ENCODE peak calls at places on chromosomes 1 and 21, in eight cellular contexts. D is endothelial cell, X is adrenal gland, W is neural crest cell, I is GM13977, L is fibroblast of mammary gland, C is MCF 10A, G is gastrocnemius medialis. Q is an unnamed sample.
A peak's percentile ranks its signal among the peaks of the same experiment; 100 is the strongest.

GRCh38 chr1:158506369-158506987 is 34.5 kb downstream of the OR10R2 start:
- DNase-seq in D (peak; percentile 74), I (peak; percentile 11), C (peak; percentile 61), G (no peak), W (peak; percentile 33), L (peak; percentile 10), X (peak; percentile 31), Q (peak; percentile 19)

GRCh38 chr1:40979241-40980067 is at the start of gene CTPS1:
- DNase-seq in C (peak; percentile 91), L (peak; percentile 90), I (peak; percentile 100), W (peak; percentile 91), G (peak; percentile 93), D (peak; percentile 94), X (peak; percentile 95), Q (peak; percentile 99)

GRCh38 chr1:21291964-21292363 is 1.7 kb upstream of the ECE1 start:
- DNase-seq in L (no peak), X (no peak), C (no peak), D (no peak), W (no peak), G (no peak), I (no peak), Q (no peak)

GRCh38 chr1:43177691-43178090 is 5.6 kb downstream of the CFAP57 start:
- DNase-seq in D (no peak), G (no peak), X (no peak), I (no peak), W (no peak), L (no peak), C (no peak), Q (no peak)

GRCh38 chr1:45892068-45892785 is 88.8 kb downstream of the MAST2 start:
- DNase-seq in L (peak; percentile 92), C (peak; percentile 91), G (peak; percentile 53), I (no peak), W (no peak), X (peak; percentile 62), D (no peak), Q (no peak)

GRCh38 chr1:167344605-167345385 is 124.1 kb downstream of the POU2F1 start:
- DNase-seq in W (no peak), L (peak; percentile 13), C (peak; percentile 60), D (no peak), I (no peak), X (no peak), G (no peak), Q (no peak)

GRCh38 chr1:75373542-75374159 is 237.3 kb downstream of the SLC44A5 start:
- DNase-seq in L (no peak), D (no peak), W (no peak), G (no peak), C (no peak), X (no peak), I (no peak), Q (no peak)

GRCh38 chr1:41900611-41901444 is 17.9 kb downstream of the HIVEP3 start:
- DNase-seq in W (no peak), G (no peak), C (peak; percentile 79), I (no peak), D (no peak), L (peak; percentile 49), X (no peak), Q (no peak)

GRCh38 chr21:42652527-42653491 is 612 bp upstream of the PDE9A start:
- DNase-seq in X (peak; percentile 91), G (peak; percentile 41), I (peak; percentile 45), C (no peak), D (peak; percentile 86), W (peak; percentile 67), L (peak; percentile 60), Q (no peak)

GRCh38 chr1:215710340-215710971 is 143.4 kb downstream of the KCTD3 start:
- DNase-seq in D (peak; percentile 60), L (peak; percentile 78), C (peak; percentile 85), X (no peak), G (no peak), W (peak; percentile 13), I (peak; percentile 50), Q (peak; percentile 39)

GRCh38 chr1:217946581-217946980 is 315.4 kb downstream of the SPATA17 start:
- DNase-seq in C (no peak), G (no peak), I (no peak), X (no peak), W (no peak), L (no peak), D (no peak), Q (no peak)

GRCh38 chr1:211638246-211638645 is 37.2 kb downstream of the NEK2 start:
- DNase-seq in W (no peak), L (no peak), C (no peak), D (no peak), G (no peak), I (no peak), X (no peak), Q (no peak)

GRCh38 chr1:54287176-54287650 is 87.2 kb downstream of the MRPL37 start:
- DNase-seq in G (peak; percentile 88), W (no peak), C (peak; percentile 65), X (peak; percentile 83), L (peak; percentile 81), D (no peak), I (peak; percentile 63), Q (peak; percentile 56)

GRCh38 chr1:212232020-212232570 is 53.1 kb upstream of the PPP2R5A start:
- DNase-seq in X (no peak), L (peak; percentile 33), G (no peak), I (no peak), W (no peak), D (no peak), C (no peak), Q (no peak)

GRCh38 chr21:36388835-36389234 is 3.6 kb downstream of the CHAF1B start:
- DNase-seq in D (no peak), G (peak; percentile 70), C (no peak), L (no peak), W (no peak), X (no peak), I (peak; percentile 43), Q (peak; percentile 22)
- TF ChIP-seq CTCF in D (no peak), G (peak; percentile 24), C (no peak), L (no peak), W (peak; percentile 35), X (no peak), I (no peak), Q (no peak)

GRCh38 chr1:115642168-115643072 is 650 bp downstream of the VANGL1 start:
- DNase-seq in C (peak; percentile 52), I (peak; percentile 82), W (peak; percentile 28), D (peak; percentile 37), G (no peak), L (peak; percentile 33), X (peak; percentile 50), Q (peak; percentile 69)
- TF ChIP-seq CTCF in C (no peak), I (no peak), W (no peak), D (no peak), G (no peak), L (no peak), X (no peak), Q (peak; percentile 11)

GRCh38 chr1:202181586-202181985 is 12.0 kb upstream of the LGR6 start:
- DNase-seq in W (no peak), X (no peak), D (no peak), I (no peak), G (no peak), L (no peak), C (no peak), Q (no peak)

GRCh38 chr1:202179828-202180750 is 13.5 kb upstream of the LGR6 start:
- DNase-seq in X (no peak), W (no peak), G (no peak), D (no peak), C (no peak), L (no peak), I (peak; percentile 60), Q (peak; percentile 58)

GRCh38 chr1:202182040-202182877 is 11.3 kb upstream of the LGR6 start:
- DNase-seq in G (no peak), L (no peak), C (no peak), D (no peak), I (no peak), X (no peak), W (no peak), Q (no peak)

GRCh38 chr1:202173993-202174392 is 13.6 kb upstream of the PTPN7 start:
- DNase-seq in L (no peak), D (no peak), X (no peak), W (no peak), G (no peak), I (no peak), C (no peak), Q (no peak)

DNA sequence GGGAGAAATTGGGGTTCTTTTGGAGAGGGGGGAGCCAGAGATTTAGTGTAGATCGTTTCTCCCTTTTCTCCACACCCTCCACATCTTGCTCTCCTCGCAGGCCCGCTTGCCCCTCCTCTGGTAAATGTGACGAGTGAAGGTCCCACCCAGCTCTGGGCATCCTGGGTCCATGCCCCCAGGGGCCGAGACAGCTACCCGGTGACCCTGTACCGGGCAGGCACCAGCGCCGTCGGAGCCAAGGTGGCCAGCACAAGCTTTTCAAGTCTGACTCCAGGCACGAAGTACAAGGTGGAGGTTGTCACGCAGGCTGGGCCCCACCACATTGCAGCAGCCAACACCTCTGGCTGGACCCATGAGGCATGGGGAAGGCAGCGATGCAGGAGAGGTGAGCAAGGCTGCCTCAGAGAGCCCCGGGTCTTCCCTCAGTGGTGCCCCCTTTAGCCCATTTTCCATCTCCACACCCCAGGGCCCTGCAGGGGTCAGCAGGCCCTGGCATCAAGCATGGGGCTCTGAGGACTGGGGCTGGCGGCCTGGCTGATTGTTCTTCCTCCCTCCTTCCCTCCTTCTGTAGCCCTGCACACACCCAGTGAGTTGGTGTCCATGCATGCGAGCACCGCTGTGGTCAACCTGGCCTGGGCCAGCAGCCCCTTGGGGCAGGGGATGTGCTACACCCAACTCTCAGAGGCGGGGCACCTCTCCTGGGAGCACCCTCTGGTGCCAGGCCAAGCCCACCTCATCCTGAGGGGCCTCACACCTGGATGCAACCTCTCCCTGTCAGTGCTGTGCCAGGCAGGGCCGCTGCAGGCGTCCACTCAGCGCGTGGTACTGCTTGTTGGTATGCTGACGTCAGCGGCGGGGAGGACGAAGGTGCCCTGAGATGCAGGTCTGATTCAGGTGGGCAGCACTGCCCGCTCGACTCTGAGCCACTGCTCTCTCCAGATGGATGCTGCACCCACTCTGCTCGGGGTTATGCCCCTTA is 16.4 kb upstream of the LGR6 start:
- DNase-seq in X (no peak), C (no peak), W (no peak), D (no peak), G (no peak), I (no peak), L (no peak), Q (no peak)
- TF ChIP-seq CTCF in X (no peak), C (peak; percentile 12), W (no peak), D (no peak), G (no peak), I (no peak), L (no peak), Q (no peak)

DNA sequence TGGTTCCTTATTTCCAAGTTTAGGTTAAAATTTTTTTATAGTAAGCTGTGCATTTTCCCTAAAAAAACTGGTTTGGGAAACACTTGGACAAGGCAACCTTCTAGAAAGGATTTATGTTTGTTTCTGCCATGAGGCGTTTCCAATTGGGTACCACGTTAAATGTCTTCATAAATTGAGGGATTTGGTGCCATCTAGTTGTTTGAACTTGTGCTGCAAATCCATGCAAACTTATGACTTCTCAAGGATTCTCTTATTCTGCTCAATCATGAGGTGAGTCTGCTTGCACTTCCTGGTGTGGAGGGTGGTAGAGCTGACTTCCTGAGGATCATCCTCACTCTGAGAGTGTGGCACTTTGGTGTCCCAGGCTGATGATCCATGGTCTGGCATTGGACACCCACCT is 123.3 kb downstream of the PCNX2 start:
- DNase-seq in G (no peak), X (no peak), C (peak; percentile 49), W (no peak), L (peak; percentile 50), I (no peak), D (no peak), Q (no peak)
- TF ChIP-seq CTCF in G (peak; percentile 45), X (peak; percentile 51), C (peak; percentile 15), W (peak; percentile 40), L (peak; percentile 26), I (no peak), D (no peak), Q (no peak)

Q was measured in GM10248.